ENCODE peak calls at places on chromosome 22, in six cellular contexts. J is K562, V is NT2/D1, F is HCT116, Y is GM12878, O is HepG2. U is an unnamed sample.

GRCh38 chr22:46788426-46789168 is 26.1 kb downstream of the TBC1D22A start:
- DNase-seq in J (no peak), V (no peak), F (no peak), Y (no peak), O (no peak), U (no peak)

GRCh38 chr22:42655693-42656092 is 6.5 kb upstream of the CYB5R3 start:
- DNase-seq in J (no peak), V (no peak), F (no peak), Y (peak; percentile 71), O (no peak), U (no peak)

GRCh38 chr22:42692239-42693054 is 28.2 kb downstream of the A4GALT start:
- DNase-seq in J (no peak), V (no peak), F (no peak), Y (no peak), O (no peak), U (no peak)

GRCh38 chr22:29744902-29745301 is 21.9 kb downstream of the ZMAT5 start:
- DNase-seq in J (no peak), V (no peak), F (no peak), Y (no peak), O (no peak), U (no peak)

GRCh38 chr22:29830585-29830984 is 7.5 kb downstream of the ASCC2 start:
- DNase-seq in J (no peak), V (no peak), F (no peak), Y (no peak), O (no peak), U (no peak)

GRCh38 chr22:20981787-20982562 is at the start of gene LZTR1:
- DNase-seq in J (peak; percentile 100), V (peak; percentile 63), F (peak; percentile 50), Y (peak; percentile 32), O (peak; percentile 70), U (peak; percentile 86)

GRCh38 chr22:39253427-39254070 is 8.8 kb upstream of the PDGFB start:
- DNase-seq in J (peak; percentile 70), V (no peak), F (peak; percentile 73), Y (no peak), O (no peak), U (no peak)

GRCh38 chr22:37518509-37519267 is 527 bp downstream of the CARD10 start:
- DNase-seq in J (peak; percentile 24), V (no peak), F (no peak), Y (no peak), O (no peak), U (no peak)

GRCh38 chr22:30816413-30816812 is 121.7 kb downstream of the OSBP2 start:
- DNase-seq in J (peak; percentile 20), V (no peak), F (no peak), Y (no peak), O (no peak), U (no peak)

GRCh38 chr22:36432592-36433317 is 45.0 kb upstream of the MYH9 start:
- DNase-seq in J (no peak), V (no peak), F (no peak), Y (no peak), O (peak; percentile 23), U (no peak)

GRCh38 chr22:36433318-36434231 is 45.8 kb upstream of the MYH9 start:
- DNase-seq in J (no peak), V (no peak), F (no peak), Y (no peak), O (peak; percentile 66), U (no peak)

GRCh38 chr22:36431977-36432376 is 44.2 kb upstream of the MYH9 start:
- DNase-seq in J (no peak), V (no peak), F (no peak), Y (no peak), O (no peak), U (no peak)

GRCh38 chr22:36425977-36426523 is 38.3 kb upstream of the MYH9 start:
- DNase-seq in J (peak; percentile 82), V (no peak), F (no peak), Y (no peak), O (peak; percentile 74), U (peak; percentile 50)

GRCh38 chr22:36430863-36431262 is 43.1 kb upstream of the MYH9 start:
- DNase-seq in J (peak; percentile 58), V (no peak), F (no peak), Y (no peak), O (peak; percentile 52), U (no peak)
- TF ChIP-seq ZNF274 in J (no peak), V (no peak), F (no peak), Y (no peak), O (no peak), U (no peak)

GRCh38 chr22:22865311-22866072 is 22.1 kb upstream of the IGLL5 start:
- DNase-seq in J (no peak), V (no peak), F (no peak), Y (no peak), O (no peak), U (no peak)
- TF ChIP-seq ZNF274 in J (no peak), V (no peak), F (no peak), Y (no peak), O (no peak), U (no peak)

DNA sequence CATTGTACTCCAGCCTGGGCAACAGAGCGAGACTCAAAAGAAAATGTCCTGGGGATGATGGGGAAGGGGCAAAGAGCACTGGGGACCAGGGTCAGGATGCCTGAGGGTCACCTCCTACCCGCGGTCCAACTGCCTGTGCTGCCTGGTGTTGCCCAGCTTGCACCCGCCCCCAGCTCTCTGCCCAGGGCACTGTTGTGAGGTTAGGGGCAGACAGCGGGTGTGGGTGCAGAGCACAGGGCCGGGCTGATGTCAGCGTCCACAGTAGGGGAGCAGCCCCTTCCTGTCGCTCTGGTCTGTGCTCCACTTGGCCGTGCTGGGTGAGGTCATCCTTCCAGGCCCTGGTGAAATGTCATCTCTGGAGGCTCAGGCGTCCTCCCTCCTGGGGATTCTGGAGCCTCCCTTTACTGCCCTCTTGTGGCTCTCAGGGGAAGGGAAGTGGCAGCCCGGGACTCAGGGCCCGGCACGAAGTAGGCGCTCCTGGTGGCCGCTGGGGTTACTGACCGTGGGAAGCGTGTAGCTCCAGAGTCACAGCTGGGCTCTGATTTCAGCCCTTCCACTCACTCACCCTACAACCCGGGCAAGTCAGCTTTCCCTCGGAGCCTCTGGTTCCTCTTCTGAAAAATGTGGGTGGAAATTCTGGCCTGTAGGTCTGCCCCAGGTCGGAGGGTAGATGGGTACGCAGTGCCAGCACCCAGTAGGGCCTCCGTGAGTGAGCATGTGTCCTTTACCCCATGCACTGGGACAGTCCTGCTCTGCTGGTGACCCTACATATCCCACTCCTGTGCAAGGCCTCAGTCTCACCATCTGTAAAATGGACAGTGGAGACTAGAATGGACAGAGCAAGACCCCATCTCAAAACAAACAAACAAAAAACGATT is 17.3 kb upstream of the PRR5 start:
- DNase-seq in J (peak; percentile 93), V (peak; percentile 86), F (peak; percentile 83), Y (peak; percentile 63), O (peak; percentile 92), U (peak; percentile 85)
- TF ChIP-seq ZNF274 in J (no peak), V (no peak), F (no peak), Y (no peak), O (peak; percentile 19), U (no peak)

GRCh38 chr22:49450521-49450920 is 377.2 kb downstream of the BRD1 start:
- DNase-seq in J (peak; percentile 13), V (peak; percentile 18), F (no peak), Y (no peak), O (no peak), U (peak; percentile 23)

GRCh38 chr22:49447837-49448236 is 379.8 kb downstream of the BRD1 start:
- DNase-seq in J (no peak), V (no peak), F (no peak), Y (no peak), O (no peak), U (no peak)

GRCh38 chr22:49449377-49449776 is 378.3 kb downstream of the BRD1 start:
- DNase-seq in J (no peak), V (no peak), F (no peak), Y (no peak), O (no peak), U (no peak)

GRCh38 chr22:49449811-49450386 is 377.8 kb downstream of the BRD1 start:
- DNase-seq in J (no peak), V (peak; percentile 5), F (no peak), Y (no peak), O (no peak), U (no peak)

GRCh38 chr22:49448546-49448945 is 379.1 kb downstream of the BRD1 start:
- DNase-seq in J (no peak), V (no peak), F (no peak), Y (no peak), O (no peak), U (no peak)
- TF ChIP-seq ZNF274 in J (no peak), V (no peak), F (no peak), Y (no peak), O (no peak), U (no peak)

DNA sequence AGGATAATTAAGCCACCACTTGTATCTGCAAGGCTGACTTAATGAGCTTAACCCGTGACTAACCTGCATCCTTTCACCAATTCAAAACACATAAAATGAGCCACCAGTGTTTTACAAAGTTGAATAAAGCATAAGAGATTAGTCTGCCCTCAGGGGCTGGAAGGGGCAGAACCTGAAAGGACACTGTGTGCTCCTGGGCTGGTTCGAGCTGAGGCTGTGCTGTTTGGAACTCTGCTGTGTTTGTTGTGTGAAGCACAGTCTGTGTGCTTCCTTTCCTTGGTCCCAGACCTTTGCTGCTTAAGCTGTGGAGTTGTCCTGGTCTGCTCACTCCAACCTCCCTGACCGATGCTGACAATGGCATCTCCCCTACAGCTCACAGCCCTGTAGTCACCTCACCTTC is 27.7 kb downstream of the FBXO7 start:
- DNase-seq in J (no peak), V (no peak), F (no peak), Y (no peak), O (no peak), U (no peak)
- TF ChIP-seq ZNF274 in J (no peak), V (no peak), F (no peak), Y (no peak), O (no peak), U (no peak)

DNA sequence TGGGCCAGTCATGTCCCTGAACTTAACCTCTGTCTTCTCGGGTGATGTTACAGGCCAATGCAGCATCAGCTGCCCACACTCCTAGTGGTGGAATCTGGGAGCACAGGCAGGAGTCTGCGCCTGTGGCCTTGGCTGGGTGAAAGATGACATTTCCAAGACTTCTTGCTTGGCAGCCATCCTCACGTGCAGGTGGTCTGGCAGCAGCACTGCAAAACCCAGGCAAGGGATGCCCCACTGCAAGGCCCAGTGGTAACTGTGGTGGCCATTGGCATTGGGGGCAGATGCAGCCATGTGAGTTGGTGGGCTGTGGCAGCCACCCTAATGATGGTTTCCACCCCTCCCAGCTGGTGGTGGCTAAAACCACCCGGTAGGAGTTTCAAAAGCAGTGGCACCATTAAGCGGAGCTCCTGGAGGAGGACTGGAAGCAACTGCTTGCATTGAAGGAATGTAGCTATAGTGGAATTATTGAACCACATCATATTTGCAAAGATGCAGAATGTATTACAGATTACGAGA is 120.5 kb upstream of the TOP3B start:
- DNase-seq in J (peak; percentile 86), V (no peak), F (peak; percentile 21), Y (no peak), O (no peak), U (peak; percentile 78)
- TF ChIP-seq ZNF274 in J (no peak), V (no peak), F (no peak), Y (no peak), O (no peak), U (no peak)

GRCh38 chr22:22684605-22685561 is 40.5 kb downstream of the GGTLC2 start:
- DNase-seq in J (peak; percentile 86), V (no peak), F (no peak), Y (no peak), O (no peak), U (peak; percentile 66)
- TF ChIP-seq ZNF274 in J (no peak), V (no peak), F (no peak), Y (no peak), O (no peak), U (no peak)

U was measured in H1.